ENCODE peak calls at places on chromosomes 2 and 18, in six cellular contexts. M, T, G, Y, D and W are unnamed samples. For H3K4me1, the result is how much of the 10 kb centered on the place peaks cover.

GRCh38 chr2:215430528-215431187 is 5.2 kb downstream of the FN1 start:
- DNase-seq in M (no peak), D (no peak), Y (peak), T (peak), G (no peak), W (no peak)

GRCh38 chr2:133561045-133561852 is 7.0 kb downstream of the NCKAP5 start:
- DNase-seq in T (peak), Y (peak), D (no peak), M (peak), G (no peak), W (peak)

GRCh38 chr2:235594041-235594440 is 100.2 kb downstream of the AGAP1 start:
- DNase-seq in D (no peak), T (peak), Y (peak), M (peak), G (no peak), W (no peak)

GRCh38 chr2:116491292-116491691 is 1323.2 kb upstream of the DDX18 start:
- DNase-seq in Y (peak), M (no peak), G (no peak), D (no peak), T (no peak), W (no peak)

GRCh38 chr2:113762377-113763118 is 6.1 kb upstream of the SLC35F5 start:
- DNase-seq in Y (peak), M (peak), D (no peak), T (peak), G (no peak), W (no peak)

GRCh38 chr2:145325485-145325884 is 805.6 kb upstream of the ZEB2 start:
- DNase-seq in Y (no peak), D (no peak), M (no peak), G (no peak), T (no peak), W (no peak)

GRCh38 chr18:22563098-22563707 is 145.5 kb upstream of the CTAGE1 start:
- DNase-seq in G (no peak), M (peak), T (peak), Y (peak), D (no peak), W (peak)

GRCh38 chr2:47360937-47361336 is 42.0 kb upstream of the MSH2 start:
- DNase-seq in D (no peak), M (no peak), T (peak), Y (peak), G (no peak), W (no peak)

GRCh38 chr18:36630917-36631316 is 197.9 kb downstream of the TPGS2 start:
- DNase-seq in M (no peak), Y (no peak), T (no peak), G (no peak), D (no peak), W (no peak)

GRCh38 chr2:205770557-205770956 is 88.3 kb downstream of the NRP2 start:
- DNase-seq in M (peak), Y (no peak), D (no peak), G (no peak), T (peak), W (no peak)

GRCh38 chr2:205768815-205769493 is 86.7 kb downstream of the NRP2 start:
- DNase-seq in T (peak), G (no peak), D (no peak), Y (peak), M (no peak), W (no peak)

GRCh38 chr2:205771063-205771462 is 88.8 kb downstream of the NRP2 start:
- DNase-seq in T (peak), Y (peak), G (no peak), M (no peak), D (no peak), W (no peak)

GRCh38 chr2:205769494-205769848 is 87.2 kb downstream of the NRP2 start:
- DNase-seq in M (no peak), G (no peak), D (no peak), Y (peak), T (peak), W (no peak)

DNA sequence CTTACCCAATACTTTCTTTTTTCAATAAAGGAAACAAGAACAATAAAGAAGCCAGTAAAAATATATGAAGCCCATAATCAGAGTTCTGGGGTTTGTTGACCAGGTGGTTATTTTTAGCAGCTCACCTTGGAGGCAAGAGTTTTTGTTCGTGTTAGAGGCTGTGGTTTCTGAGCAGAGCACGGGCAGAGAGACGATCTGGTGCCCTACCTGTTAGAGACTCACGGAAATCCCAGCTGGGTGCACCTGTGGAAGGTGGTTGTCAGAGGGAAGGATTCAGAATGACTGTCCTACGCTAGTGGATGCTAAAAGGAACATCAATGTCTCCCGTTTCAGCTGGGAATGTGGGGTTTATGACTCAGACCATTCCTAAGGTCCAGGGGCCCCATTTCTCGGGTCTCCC is 87.6 kb downstream of the NRP2 start:
- DNase-seq in T (peak), D (no peak), Y (no peak), M (no peak), G (no peak), W (no peak)
- H3K4me1 ChIP-seq in T (under half), D (under half), Y (under half), M (under half), G (under half), W (under half)

GRCh38 chr18:29644276-29644675 is 1398.3 kb downstream of the DSC3 start:
- DNase-seq in Y (peak), T (peak), M (no peak), D (no peak), G (no peak), W (no peak)

GRCh38 chr18:29648891-29649290 is 1393.7 kb downstream of the DSC3 start:
- DNase-seq in Y (no peak), G (no peak), M (no peak), D (no peak), T (no peak), W (no peak)

GRCh38 chr18:29652797-29653196 is 1389.7 kb downstream of the DSC3 start:
- DNase-seq in D (no peak), T (no peak), M (peak), G (no peak), Y (no peak), W (no peak)

GRCh38 chr18:29651121-29651675 is 1391.3 kb downstream of the DSC3 start:
- DNase-seq in Y (peak), G (no peak), T (peak), M (no peak), D (no peak), W (no peak)

GRCh38 chr18:29647700-29648099 is 1394.8 kb downstream of the DSC3 start:
- DNase-seq in M (no peak), Y (no peak), D (no peak), T (no peak), G (no peak), W (no peak)
- H2AK5ac ChIP-seq in M (no peak), Y (no peak), D (no peak), T (no peak), G (no peak), W (no peak)

GRCh38 chr2:240458900-240459391 is 23.5 kb downstream of the GPC1 start:
- DNase-seq in D (no peak), Y (no peak), G (no peak), M (no peak), T (no peak), W (no peak)
- H2BK120ac ChIP-seq in D (no peak), Y (no peak), G (no peak), M (no peak), T (no peak), W (no peak)

GRCh38 chr2:176642074-176642473 is 372.8 kb downstream of the MTX2 start:
- DNase-seq in Y (peak), M (no peak), G (no peak), D (no peak), T (peak), W (no peak)

GRCh38 chr2:176639016-176639343 is 369.7 kb downstream of the MTX2 start:
- DNase-seq in M (no peak), T (no peak), D (no peak), G (no peak), Y (no peak), W (no peak)

GRCh38 chr2:176643711-176644110 is 374.5 kb downstream of the MTX2 start:
- DNase-seq in M (peak), G (peak), D (no peak), T (no peak), Y (peak), W (no peak)

GRCh38 chr2:176638167-176639015 is 369.1 kb downstream of the MTX2 start:
- DNase-seq in T (peak), G (peak), Y (peak), D (no peak), M (peak), W (peak)

GRCh38 chr2:176641436-176641835 is 372.2 kb downstream of the MTX2 start:
- DNase-seq in T (no peak), G (no peak), Y (no peak), D (no peak), M (no peak), W (no peak)
- H3K4me1 ChIP-seq in T (under half), G (under half), Y (under half), D (under half), M (under half), W (under half)

GRCh38 chr2:28676153-28676835 is 75.3 kb upstream of the PPP1CB start:
- DNase-seq in M (no peak), T (no peak), G (no peak), Y (no peak), D (no peak), W (no peak)

GRCh38 chr2:28674713-28675068 is 76.9 kb upstream of the PPP1CB start:
- DNase-seq in M (no peak), Y (no peak), G (no peak), D (no peak), T (no peak), W (no peak)

GRCh38 chr2:28673338-28673737 is 78.3 kb upstream of the PPP1CB start:
- DNase-seq in T (no peak), D (no peak), G (no peak), M (no peak), Y (no peak), W (no peak)

GRCh38 chr2:28670882-28671281 is 80.7 kb upstream of the PPP1CB start:
- DNase-seq in G (no peak), D (no peak), T (no peak), M (no peak), Y (no peak), W (no peak)

DNA sequence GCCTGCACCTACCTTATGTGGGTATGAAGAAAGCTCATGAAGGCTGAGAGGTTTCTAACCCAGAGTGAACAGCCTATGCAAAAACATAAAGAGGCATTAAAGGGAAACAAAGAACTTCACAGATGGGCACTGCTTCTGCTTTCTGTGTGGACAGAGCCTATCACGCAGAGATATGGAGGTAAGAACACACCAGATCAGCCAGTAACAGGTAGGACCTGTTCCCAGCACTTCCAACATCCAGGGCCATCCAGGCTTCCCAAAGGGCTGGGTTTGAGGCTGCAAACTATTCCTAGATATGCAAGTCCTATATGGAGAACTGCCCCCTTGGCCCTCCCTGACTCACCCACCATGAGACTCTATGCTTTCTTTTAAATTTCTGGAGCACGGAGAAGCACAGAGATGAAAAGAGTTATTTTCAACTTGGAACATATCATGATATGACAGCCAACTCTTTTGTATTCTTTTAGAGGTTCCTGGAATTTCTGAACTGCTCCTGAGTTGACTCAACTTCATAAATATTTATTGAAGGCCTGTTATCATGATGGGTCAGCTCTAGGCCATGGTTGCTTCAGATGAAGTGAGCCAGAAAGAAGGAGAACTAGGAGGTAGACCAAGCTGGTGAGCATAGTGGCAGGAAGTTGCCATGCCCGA is 77.4 kb upstream of the PPP1CB start:
- DNase-seq in G (no peak), Y (peak), D (no peak), M (no peak), T (peak), W (no peak)
- H2AK5ac ChIP-seq in G (no peak), Y (no peak), D (no peak), M (no peak), T (peak), W (no peak)

DNA sequence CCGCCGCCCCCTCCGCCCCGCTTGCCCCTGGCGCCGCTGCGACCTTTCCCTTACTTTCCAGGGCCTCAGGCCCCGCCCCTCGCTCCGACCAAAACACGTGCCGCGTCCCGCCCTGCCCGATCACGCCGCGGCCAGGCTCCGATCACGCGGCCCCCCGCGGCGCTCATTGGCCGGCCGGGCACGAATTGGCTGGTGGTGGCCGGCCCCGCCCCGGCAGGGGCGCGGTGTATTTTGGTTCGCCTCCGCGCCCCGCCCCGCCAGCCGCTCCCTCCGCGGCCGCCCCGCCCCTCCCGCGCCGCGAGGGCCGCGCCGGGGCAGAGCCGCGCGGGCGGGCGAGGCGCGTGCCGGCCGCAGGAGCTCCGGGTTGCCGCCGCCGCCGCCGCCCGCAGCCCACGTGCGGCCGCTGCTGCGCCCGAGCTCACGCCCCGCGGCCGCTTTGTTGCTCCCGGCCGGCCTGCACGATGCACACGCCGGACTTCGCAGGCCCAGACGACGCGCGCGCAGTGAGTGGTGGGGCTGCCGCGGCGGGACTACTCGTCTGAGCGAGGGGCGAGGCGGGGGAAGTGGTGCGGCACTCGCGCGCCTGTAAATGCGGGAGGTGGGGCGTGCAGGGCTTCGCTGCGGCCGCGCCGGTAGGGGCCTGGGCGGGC is at the start of gene KLF11:
- DNase-seq in M (peak), T (peak), G (peak), D (no peak), Y (peak), W (peak)
- H2BK120ac ChIP-seq in M (no peak), T (peak), G (no peak), D (no peak), Y (peak), W (no peak)